ENCODE peak calls at places on chromosomes 7 and 10, in nine cellular contexts. H is epithelial cell of esophagus, Q is AG09319, V is AG10803, P is GM10248, U is uterus, Z is cardiac muscle cell, Y is sigmoid colon, J is fibroblast of pulmonary artery. R is an unnamed sample.

GRCh38 chr7:92244803-92245486 is 769 bp downstream of the KRIT1 start:
- DNase-seq in H (no peak), Q (no peak), V (peak), P (no peak), U (no peak), Z (peak), Y (no peak), J (no peak), R (no peak)

GRCh38 chr10:133465950-133466474 is 12.3 kb downstream of the SCART1 start:
- DNase-seq in H (no peak), Q (no peak), V (no peak), P (no peak), U (no peak), Z (no peak), Y (no peak), J (no peak), R (no peak)

GRCh38 chr7:3300221-3300650 is 816 bp upstream of the SDK1 start:
- DNase-seq in H (no peak), Q (no peak), V (no peak), P (no peak), U (no peak), Z (no peak), Y (peak), J (no peak), R (no peak)

GRCh38 chr7:117154721-117155120 is 168.1 kb downstream of the WNT2 start:
- DNase-seq in H (no peak), Q (no peak), V (no peak), P (no peak), U (no peak), Z (no peak), Y (no peak), J (no peak), R (no peak)

GRCh38 chr10:92328999-92329398 is 38.0 kb downstream of the MARCHF5 start:
- DNase-seq in H (peak), Q (no peak), V (no peak), P (no peak), U (no peak), Z (no peak), Y (no peak), J (no peak), R (no peak)

GRCh38 chr7:138979226-138979979 is 1.8 kb downstream of the KIAA1549 start:
- DNase-seq in H (peak), Q (no peak), V (peak), P (no peak), U (no peak), Z (peak), Y (no peak), J (peak), R (no peak)

GRCh38 chr10:29946953-29947700 is 112.3 kb downstream of the JCAD start:
- DNase-seq in H (peak), Q (peak), V (peak), P (no peak), U (peak), Z (peak), Y (peak), J (peak), R (no peak)

GRCh38 chr7:128883622-128884549 is 21.2 kb downstream of the ATP6V1F start:
- DNase-seq in H (peak), Q (no peak), V (peak), P (peak), U (peak), Z (peak), Y (peak), J (peak), R (peak)

GRCh38 chr10:8187171-8187666 is 132.7 kb downstream of the GATA3 start:
- DNase-seq in H (no peak), Q (no peak), V (no peak), P (no peak), U (no peak), Z (peak), Y (no peak), J (no peak), R (no peak)

GRCh38 chr7:37160656-37161055 is 288.0 kb downstream of the ELMO1 start:
- DNase-seq in H (no peak), Q (no peak), V (no peak), P (no peak), U (no peak), Z (no peak), Y (no peak), J (no peak), R (no peak)

GRCh38 chr7:128000854-128001265 is 30.4 kb downstream of the LRRC4 start:
- DNase-seq in H (no peak), Q (no peak), V (no peak), P (peak), U (no peak), Z (no peak), Y (no peak), J (no peak), R (no peak)

GRCh38 chr10:8596929-8597472 is 542.5 kb downstream of the GATA3 start:
- DNase-seq in H (peak), Q (no peak), V (no peak), P (no peak), U (no peak), Z (no peak), Y (no peak), J (no peak), R (no peak)

DNA sequence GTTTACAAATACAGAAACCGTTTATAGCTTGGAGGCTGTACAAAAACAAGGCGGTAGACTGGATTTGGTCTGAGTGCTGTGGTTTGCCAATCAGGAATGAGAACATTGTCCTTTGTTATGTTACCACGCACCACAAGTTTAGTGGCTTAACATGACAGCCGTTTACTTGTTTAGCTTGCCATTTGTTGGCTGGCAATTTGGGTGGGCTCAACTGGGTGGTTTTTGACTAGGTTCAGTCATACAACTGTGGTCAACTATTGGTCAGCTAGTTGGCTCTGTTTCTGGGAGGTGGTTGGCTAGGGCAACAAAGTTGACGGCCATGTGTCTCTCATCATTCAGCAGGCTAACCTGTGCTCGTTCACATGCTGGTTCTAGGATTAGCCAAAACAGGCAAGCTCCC is 60.1 kb upstream of the SP8 start:
- DNase-seq in H (no peak), Q (no peak), V (no peak), P (no peak), U (no peak), Z (no peak), Y (no peak), J (no peak), R (no peak)
- TF ChIP-seq CTCF in H (no peak), Q (no peak), V (no peak), P (no peak), U (no peak), Z (no peak), Y (no peak), J (no peak), R (no peak)

GRCh38 chr7:75884401-75884800 is 5.6 kb downstream of the RHBDD2 start:
- DNase-seq in H (no peak), Q (no peak), V (no peak), P (no peak), U (no peak), Z (no peak), Y (no peak), J (no peak), R (no peak)

GRCh38 chr7:75878769-75879596 is at the start of gene RHBDD2:
- DNase-seq in H (peak), Q (peak), V (peak), P (peak), U (peak), Z (peak), Y (peak), J (peak), R (peak)

GRCh38 chr7:75879771-75880184 is 944 bp downstream of the RHBDD2 start:
- DNase-seq in H (no peak), Q (peak), V (no peak), P (no peak), U (no peak), Z (peak), Y (no peak), J (peak), R (no peak)

GRCh38 chr7:75880242-75880641 is 1.4 kb downstream of the RHBDD2 start:
- DNase-seq in H (no peak), Q (no peak), V (no peak), P (no peak), U (no peak), Z (no peak), Y (no peak), J (no peak), R (no peak)

DNA sequence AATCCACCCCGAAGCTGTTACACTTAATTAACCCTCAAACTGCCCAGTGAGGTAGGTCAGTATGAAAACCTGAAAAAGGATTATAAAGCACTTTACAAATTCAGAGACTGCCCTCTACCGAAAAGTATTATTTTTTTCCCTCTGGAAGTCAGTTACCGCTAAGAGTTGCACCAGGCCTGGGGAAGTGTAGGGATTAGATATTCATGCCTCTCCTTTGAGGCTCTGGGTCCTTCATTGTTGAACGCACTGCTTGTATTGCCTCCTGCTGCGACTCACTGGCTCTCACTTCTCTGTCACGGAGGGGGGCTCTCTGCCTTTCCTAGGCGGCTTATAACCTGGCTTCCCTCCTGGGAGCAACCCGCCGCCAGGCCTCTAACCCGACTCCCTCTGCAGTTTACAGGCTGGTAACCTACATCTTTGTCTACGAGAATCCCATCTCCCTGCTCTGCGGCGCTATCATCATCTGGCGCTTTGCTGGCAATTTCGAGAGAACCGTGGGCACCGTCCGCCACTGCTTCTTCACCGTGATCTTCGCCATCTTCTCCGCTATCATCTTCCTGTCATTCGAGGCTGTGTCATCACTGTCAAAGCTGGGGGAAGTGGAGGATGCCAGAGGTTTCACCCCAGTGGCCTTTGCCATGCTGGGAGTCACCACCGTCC is 2.7 kb downstream of the RHBDD2 start:
- DNase-seq in H (no peak), Q (no peak), V (no peak), P (no peak), U (no peak), Z (no peak), Y (no peak), J (peak), R (no peak)
- TF ChIP-seq CTCF in H (no peak), Q (no peak), V (no peak), P (no peak), U (no peak), Z (no peak), Y (no peak), J (peak), R (no peak)

GRCh38 chr10:103711351-103711994 is 143.9 kb downstream of the SH3PXD2A start:
- DNase-seq in H (no peak), Q (no peak), V (no peak), P (no peak), U (no peak), Z (no peak), Y (no peak), J (no peak), R (no peak)
- TF ChIP-seq CTCF in H (peak), Q (no peak), V (peak), P (no peak), U (no peak), Z (peak), Y (no peak), J (peak), R (no peak)

GRCh38 chr7:134874407-134874806 is 95.0 kb downstream of the CALD1 start:
- DNase-seq in H (no peak), Q (no peak), V (no peak), P (no peak), U (no peak), Z (no peak), Y (no peak), J (no peak), R (no peak)

GRCh38 chr7:134873253-134873652 is 93.8 kb downstream of the CALD1 start:
- DNase-seq in H (peak), Q (no peak), V (peak), P (no peak), U (no peak), Z (peak), Y (no peak), J (peak), R (no peak)

GRCh38 chr7:134866581-134866980 is 87.1 kb downstream of the CALD1 start:
- DNase-seq in H (no peak), Q (no peak), V (peak), P (no peak), U (no peak), Z (peak), Y (no peak), J (peak), R (no peak)

GRCh38 chr7:134870156-134870555 is 90.7 kb downstream of the CALD1 start:
- DNase-seq in H (no peak), Q (no peak), V (no peak), P (no peak), U (no peak), Z (no peak), Y (no peak), J (no peak), R (no peak)

DNA sequence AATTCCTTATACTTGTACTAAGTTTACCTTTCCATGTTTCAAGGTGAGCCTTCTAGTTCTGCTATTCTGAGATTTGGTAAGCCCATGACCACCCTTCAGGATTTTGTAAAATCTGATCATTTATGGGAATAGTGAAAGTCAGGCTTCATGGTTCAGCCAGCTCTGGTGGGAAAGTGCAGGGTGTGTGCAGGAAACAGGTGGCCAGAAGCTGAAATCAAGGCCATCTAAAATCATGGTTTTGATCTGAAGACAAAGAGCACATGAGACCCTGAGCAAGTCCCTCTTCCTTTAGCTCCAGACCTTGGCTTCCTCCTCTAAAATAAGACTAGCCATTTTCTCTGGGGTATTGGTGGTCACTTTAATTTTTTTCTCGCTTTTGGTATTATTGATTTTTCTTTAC is 91.3 kb downstream of the CALD1 start:
- DNase-seq in H (no peak), Q (no peak), V (no peak), P (no peak), U (no peak), Z (no peak), Y (no peak), J (no peak), R (no peak)
- TF ChIP-seq CTCF in H (no peak), Q (no peak), V (no peak), P (no peak), U (no peak), Z (no peak), Y (no peak), J (no peak), R (no peak)

GRCh38 chr7:158955146-158955870 is 99.0 kb downstream of the DYNC2I1 start:
- DNase-seq in H (no peak), Q (no peak), V (no peak), P (no peak), U (no peak), Z (no peak), Y (peak), J (no peak), R (no peak)

GRCh38 chr7:158957921-158958471 is 101.6 kb downstream of the DYNC2I1 start:
- DNase-seq in H (peak), Q (no peak), V (no peak), P (no peak), U (no peak), Z (no peak), Y (no peak), J (no peak), R (no peak)

GRCh38 chr7:158957507-158957900 is 101.1 kb downstream of the DYNC2I1 start:
- DNase-seq in H (no peak), Q (no peak), V (no peak), P (no peak), U (no peak), Z (no peak), Y (no peak), J (no peak), R (no peak)

GRCh38 chr7:158956805-158957506 is 100.6 kb downstream of the DYNC2I1 start:
- DNase-seq in H (no peak), Q (no peak), V (no peak), P (no peak), U (no peak), Z (no peak), Y (no peak), J (no peak), R (no peak)

GRCh38 chr7:158955932-158956804 is 99.8 kb downstream of the DYNC2I1 start:
- DNase-seq in H (peak), Q (no peak), V (no peak), P (no peak), U (no peak), Z (no peak), Y (no peak), J (no peak), R (no peak)
- TF ChIP-seq CTCF in H (no peak), Q (no peak), V (no peak), P (no peak), U (no peak), Z (no peak), Y (no peak), J (no peak), R (no peak)

GRCh38 chr10:121270906-121271305 is 327.3 kb downstream of the FGFR2 start:
- DNase-seq in H (no peak), Q (no peak), V (no peak), P (no peak), U (no peak), Z (no peak), Y (no peak), J (no peak), R (no peak)
- TF ChIP-seq CTCF in H (no peak), Q (no peak), V (no peak), P (no peak), U (no peak), Z (no peak), Y (no peak), J (no peak), R (no peak)

GRCh38 chr10:116733566-116733965 is 8.8 kb downstream of the HSPA12A start:
- DNase-seq in H (no peak), Q (no peak), V (peak), P (no peak), U (no peak), Z (no peak), Y (no peak), J (no peak), R (no peak)

GRCh38 chr10:116741391-116742351 is 695 bp downstream of the HSPA12A start:
- DNase-seq in H (no peak), Q (no peak), V (peak), P (no peak), U (peak), Z (peak), Y (peak), J (no peak), R (peak)

GRCh38 chr10:116738359-116738738 is 4.0 kb downstream of the HSPA12A start:
- DNase-seq in H (no peak), Q (no peak), V (no peak), P (no peak), U (no peak), Z (no peak), Y (no peak), J (no peak), R (no peak)

GRCh38 chr10:116740971-116741370 is 1.4 kb downstream of the HSPA12A start:
- DNase-seq in H (no peak), Q (no peak), V (no peak), P (no peak), U (no peak), Z (no peak), Y (peak), J (no peak), R (peak)

GRCh38 chr10:116737582-116738358 is 4.6 kb downstream of the HSPA12A start:
- DNase-seq in H (no peak), Q (no peak), V (no peak), P (no peak), U (no peak), Z (no peak), Y (no peak), J (no peak), R (no peak)
- TF ChIP-seq CTCF in H (peak), Q (peak), V (peak), P (no peak), U (no peak), Z (peak), Y (no peak), J (peak), R (no peak)

GRCh38 chr7:154698726-154699291 is 304.1 kb downstream of the PAXIP1 start:
- DNase-seq in H (no peak), Q (no peak), V (no peak), P (no peak), U (no peak), Z (no peak), Y (no peak), J (no peak), R (no peak)
- TF ChIP-seq CTCF in H (no peak), Q (no peak), V (no peak), P (peak), U (no peak), Z (no peak), Y (no peak), J (no peak), R (no peak)